ENCODE peak calls at places on chromosome 15, in four cellular contexts. S is stimulated activated naive CD8-positive, alpha-beta T cell treated with anti-CD3 and anti-CD28 coated beads, Interleukin-15, Interleukin-2, amounts not matched to agents 100 U/mL and 50 U/mL, for 24 hours; Q is nucleus accumbens; I is NCI-H1105. E is an unnamed sample.

GRCh38 chr15:45199136-45199810 is 11.5 kb upstream of the SHF start:
- DNase-seq in S (peak; percentile 48), I (no peak), Q (no peak), E (no peak)

GRCh38 chr15:84098604-84099003 is 137.0 kb upstream of the GOLGA6L4 start:
- DNase-seq in I (no peak), S (no peak), Q (no peak), E (no peak)

GRCh38 chr15:82802497-82802896 is 3.4 kb downstream of the FSD2 start:
- DNase-seq in S (no peak), Q (no peak), I (no peak), E (no peak)

GRCh38 chr15:77637851-77638402 is 5.2 kb upstream of the LINGO1 start:
- DNase-seq in Q (no peak), S (no peak), I (no peak), E (no peak)

GRCh38 chr15:100301905-100302431 is 39.8 kb downstream of the ADAMTS17 start:
- DNase-seq in I (no peak), S (no peak), Q (no peak), E (no peak)

GRCh38 chr15:53378096-53378620 is 381.3 kb downstream of the WDR72 start:
- DNase-seq in I (peak; percentile 45), S (no peak), Q (no peak), E (no peak)

GRCh38 chr15:50458301-50458700 is 34.1 kb downstream of the USP8 start:
- DNase-seq in S (no peak), Q (no peak), I (no peak), E (no peak)

GRCh38 chr15:55033574-55033973 is 163.2 kb downstream of the RSL24D1 start:
- DNase-seq in Q (no peak), I (no peak), S (no peak), E (no peak)

GRCh38 chr15:79023918-79024317 is 66.7 kb downstream of the RASGRF1 start:
- DNase-seq in S (no peak), Q (no peak), I (no peak), E (no peak)

GRCh38 chr15:60346077-60346476 is 51.7 kb downstream of the ANXA2 start:
- DNase-seq in S (no peak), I (no peak), Q (no peak), E (no peak)

GRCh38 chr15:84400820-84401219 is 165.2 kb downstream of the GOLGA6L4 start:
- DNase-seq in S (no peak), Q (no peak), I (no peak), E (no peak)